ENCODE peak calls at places on chromosomes 11 and 22, in nine cellular contexts. V is T-helper 2 cell; O is activated naive CD8-positive, alpha-beta T cell treated with anti-CD3 and anti-CD28 coated beads, Interleukin-2, amount 50 U/mL, for 24 hours; S is AG08395; H is Caki2; K is fibroblast of lung; D is astrocyte of the spinal cord; N is AG04450; M is dermis microvascular lymphatic vessel endothelial cell. Z is an unnamed sample.

GRCh38 chr11:20055312-20055711 is 105.0 kb downstream of the DBX1 start:
- DNase-seq in V (no peak), O (no peak), S (no peak), H (no peak), K (peak), D (no peak), N (no peak), M (no peak), Z (no peak)

GRCh38 chr11:10824888-10825287 is 16.2 kb upstream of the EIF4G2 start:
- DNase-seq in V (no peak), O (no peak), S (no peak), H (no peak), K (no peak), D (no peak), N (no peak), M (no peak), Z (no peak)

GRCh38 chr22:23276656-23277582 is 96.6 kb downstream of the BCR start:
- DNase-seq in V (no peak), O (no peak), S (no peak), H (no peak), K (no peak), D (no peak), N (no peak), M (no peak), Z (no peak)

GRCh38 chr22:34722901-34723300 is 343.1 kb upstream of the ISX start:
- DNase-seq in V (no peak), O (no peak), S (no peak), H (no peak), K (no peak), D (no peak), N (no peak), M (no peak), Z (no peak)

GRCh38 chr11:19577849-19578619 is 134.6 kb upstream of the NAV2 start:
- DNase-seq in V (no peak), O (no peak), S (peak), H (no peak), K (peak), D (peak), N (no peak), M (no peak), Z (no peak)

GRCh38 chr11:96228911-96229310 is 114.1 kb downstream of the MAML2 start:
- DNase-seq in V (no peak), O (no peak), S (no peak), H (no peak), K (peak), D (no peak), N (no peak), M (no peak), Z (no peak)

GRCh38 chr22:37818397-37819099 is 4.6 kb upstream of the GALR3 start:
- DNase-seq in V (peak), O (peak), S (peak), H (no peak), K (peak), D (peak), N (no peak), M (no peak), Z (no peak)

GRCh38 chr22:43707650-43708049 is 104.5 kb downstream of the EFCAB6 start:
- DNase-seq in V (no peak), O (no peak), S (no peak), H (peak), K (no peak), D (no peak), N (no peak), M (no peak), Z (no peak)

GRCh38 chr11:56196705-56197104 is 20.3 kb downstream of the OR5J2 start:
- DNase-seq in V (no peak), O (no peak), S (no peak), H (no peak), K (no peak), D (no peak), N (no peak), M (no peak), Z (no peak)

GRCh38 chr11:17812286-17813187 is 78.0 kb downstream of the KCNC1 start:
- DNase-seq in V (no peak), O (no peak), S (no peak), H (no peak), K (no peak), D (no peak), N (no peak), M (no peak), Z (no peak)

GRCh38 chr11:10498022-10498400 is 42.9 kb downstream of the AMPD3 start:
- DNase-seq in V (no peak), O (no peak), S (no peak), H (no peak), K (no peak), D (no peak), N (no peak), M (no peak), Z (no peak)

GRCh38 chr11:38182126-38182907 is 1584.3 kb upstream of the RAG2 start:
- DNase-seq in V (no peak), O (no peak), S (no peak), H (no peak), K (peak), D (no peak), N (no peak), M (no peak), Z (no peak)

GRCh38 chr22:27752771-27753170 is 48.8 kb downstream of the MN1 start:
- DNase-seq in V (no peak), O (no peak), S (peak), H (peak), K (peak), D (no peak), N (no peak), M (no peak), Z (peak)

GRCh38 chr11:15481871-15482270 is 367.1 kb downstream of the INSC start:
- DNase-seq in V (no peak), O (no peak), S (no peak), H (no peak), K (no peak), D (no peak), N (no peak), M (no peak), Z (no peak)

GRCh38 chr11:86919557-86920210 is 35.5 kb downstream of the FZD4 start:
- DNase-seq in V (no peak), O (no peak), S (peak), H (peak), K (peak), D (peak), N (peak), M (peak), Z (no peak)

GRCh38 chr11:69298778-69299461 is 5.0 kb downstream of the MYEOV start:
- DNase-seq in V (no peak), O (no peak), S (peak), H (peak), K (peak), D (peak), N (no peak), M (no peak), Z (no peak)

GRCh38 chr11:76320929-76321328 is 60.0 kb downstream of the THAP12 start:
- DNase-seq in V (no peak), O (no peak), S (no peak), H (no peak), K (no peak), D (no peak), N (no peak), M (no peak), Z (no peak)

GRCh38 chr11:32706985-32707736 is 87.3 kb downstream of the CCDC73 start:
- DNase-seq in V (no peak), O (no peak), S (peak), H (peak), K (peak), D (peak), N (peak), M (no peak), Z (peak)

GRCh38 chr22:46914916-46915894 is 152.8 kb downstream of the TBC1D22A start:
- DNase-seq in V (no peak), O (no peak), S (no peak), H (no peak), K (no peak), D (no peak), N (no peak), M (no peak), Z (no peak)

GRCh38 chr22:37484115-37485005 is 1.8 kb downstream of the MFNG start:
- DNase-seq in V (peak), O (peak), S (no peak), H (no peak), K (no peak), D (no peak), N (no peak), M (peak), Z (no peak)

Z was measured in AG09319.